ENCODE peak calls at places on chromosomes 1 and 21, in five cellular contexts. M, X, T, N and H are unnamed samples.

GRCh38 chr1:15222653-15223303 is 24.2 kb upstream of the FHAD1 start:
- DNase-seq in M (no peak), X (no peak), T (no peak), N (no peak), H (no peak)

GRCh38 chr1:98821379-98821778 is 159.9 kb downstream of the SNX7 start:
- DNase-seq in M (no peak), X (no peak), T (no peak), N (no peak), H (no peak)

GRCh38 chr1:205626216-205626615 is 5.6 kb downstream of the ELK4 start:
- DNase-seq in M (no peak), X (no peak), T (no peak), N (no peak), H (no peak)

GRCh38 chr21:44878053-44878982 is 4.8 kb upstream of the PTTG1IP start:
- DNase-seq in M (no peak), X (no peak), T (no peak), N (no peak), H (peak)

GRCh38 chr1:111880866-111881837 is 108.3 kb downstream of the KCND3 start:
- DNase-seq in M (no peak), X (no peak), T (peak), N (no peak), H (no peak)

GRCh38 chr1:42179275-42179674 is 14.7 kb upstream of the GUCA2A start:
- DNase-seq in M (no peak), X (no peak), T (no peak), N (peak), H (no peak)

GRCh38 chr1:113452921-113453770 is 62.8 kb downstream of the MAGI3 start:
- DNase-seq in M (no peak), X (no peak), T (peak), N (peak), H (peak)

GRCh38 chr1:188778578-188778977 is 1699.1 kb downstream of the BRINP3 start:
- DNase-seq in M (no peak), X (no peak), T (no peak), N (peak), H (no peak)

GRCh38 chr1:156703741-156704140 is 1.6 kb downstream of the CRABP2 start:
- DNase-seq in M (no peak), X (no peak), T (no peak), N (no peak), H (no peak)

GRCh38 chr1:21652101-21652936 is 16.8 kb downstream of the RAP1GAP start:
- DNase-seq in M (no peak), X (no peak), T (no peak), N (no peak), H (no peak)